ENCODE peak calls at places on chromosomes 2 and 18, in ten cellular contexts. One of them, this sample, is unnamed.

GRCh38 chr2:20378891-20379519 is 28.4 kb upstream of the PUM2 start:
- DNase-seq in HepG2: peak
- DNase-seq in neural progenitor cell: peak
- DNase-seq in breast epithelium: peak
- DNase-seq in activated T-cell treated with anti-CD3 and anti-CD28 coated beads for 48 hours: no peak
- DNase-seq in NCI-H1048: no peak
- DNase-seq in HEK293T: peak
- DNase-seq in NCI-H1092: peak
- DNase-seq in spleen: peak
- DNase-seq in tibial nerve: peak
- DNase-seq in this sample: peak

GRCh38 chr2:121689356-121689755 is 40.1 kb upstream of the CLASP1 start:
- DNase-seq in HepG2: peak
- DNase-seq in neural progenitor cell: no peak
- DNase-seq in breast epithelium: no peak
- DNase-seq in activated T-cell treated with anti-CD3 and anti-CD28 coated beads for 48 hours: no peak
- DNase-seq in NCI-H1048: no peak
- DNase-seq in HEK293T: peak
- DNase-seq in NCI-H1092: peak
- DNase-seq in spleen: no peak
- DNase-seq in tibial nerve: no peak
- DNase-seq in this sample: peak

GRCh38 chr2:208033701-208034502 is 8.6 kb upstream of the PLEKHM3 start:
- DNase-seq in HepG2: peak
- DNase-seq in neural progenitor cell: peak
- DNase-seq in breast epithelium: no peak
- DNase-seq in activated T-cell treated with anti-CD3 and anti-CD28 coated beads for 48 hours: no peak
- DNase-seq in NCI-H1048: no peak
- DNase-seq in HEK293T: peak
- DNase-seq in NCI-H1092: peak
- DNase-seq in spleen: no peak
- DNase-seq in tibial nerve: no peak
- DNase-seq in this sample: peak

GRCh38 chr2:45255568-45255967 is 246.3 kb upstream of the SIX2 start:
- DNase-seq in HepG2: no peak
- DNase-seq in neural progenitor cell: no peak
- DNase-seq in breast epithelium: no peak
- DNase-seq in activated T-cell treated with anti-CD3 and anti-CD28 coated beads for 48 hours: no peak
- DNase-seq in NCI-H1048: no peak
- DNase-seq in HEK293T: no peak
- DNase-seq in NCI-H1092: no peak
- DNase-seq in spleen: no peak
- DNase-seq in tibial nerve: no peak
- DNase-seq in this sample: no peak

GRCh38 chr18:79918089-79919011 is 33.1 kb downstream of the SLC66A2 start:
- DNase-seq in HepG2: no peak
- DNase-seq in neural progenitor cell: no peak
- DNase-seq in breast epithelium: no peak
- DNase-seq in activated T-cell treated with anti-CD3 and anti-CD28 coated beads for 48 hours: no peak
- DNase-seq in NCI-H1048: no peak
- DNase-seq in HEK293T: no peak
- DNase-seq in NCI-H1092: no peak
- DNase-seq in spleen: peak
- DNase-seq in tibial nerve: no peak
- DNase-seq in this sample: no peak

GRCh38 chr2:8805278-8806045 is 32.0 kb downstream of the KIDINS220 start:
- DNase-seq in HepG2: no peak
- DNase-seq in neural progenitor cell: no peak
- DNase-seq in breast epithelium: no peak
- DNase-seq in activated T-cell treated with anti-CD3 and anti-CD28 coated beads for 48 hours: no peak
- DNase-seq in NCI-H1048: no peak
- DNase-seq in HEK293T: no peak
- DNase-seq in NCI-H1092: no peak
- DNase-seq in spleen: no peak
- DNase-seq in tibial nerve: no peak
- DNase-seq in this sample: no peak

GRCh38 chr18:61765097-61765496 is 127.7 kb downstream of the RNF152 start:
- DNase-seq in HepG2: no peak
- DNase-seq in neural progenitor cell: peak
- DNase-seq in breast epithelium: no peak
- DNase-seq in activated T-cell treated with anti-CD3 and anti-CD28 coated beads for 48 hours: no peak
- DNase-seq in NCI-H1048: no peak
- DNase-seq in HEK293T: no peak
- DNase-seq in NCI-H1092: no peak
- DNase-seq in spleen: no peak
- DNase-seq in tibial nerve: no peak
- DNase-seq in this sample: no peak

GRCh38 chr18:41077076-41077475 is 878.0 kb upstream of the PIK3C3 start:
- DNase-seq in HepG2: no peak
- DNase-seq in neural progenitor cell: no peak
- DNase-seq in breast epithelium: no peak
- DNase-seq in activated T-cell treated with anti-CD3 and anti-CD28 coated beads for 48 hours: no peak
- DNase-seq in NCI-H1048: no peak
- DNase-seq in HEK293T: no peak
- DNase-seq in NCI-H1092: no peak
- DNase-seq in spleen: no peak
- DNase-seq in tibial nerve: no peak
- DNase-seq in this sample: no peak

GRCh38 chr18:21598726-21599584 is 1.5 kb downstream of the ESCO1 start:
- DNase-seq in HepG2: peak
- DNase-seq in neural progenitor cell: no peak
- DNase-seq in breast epithelium: no peak
- DNase-seq in activated T-cell treated with anti-CD3 and anti-CD28 coated beads for 48 hours: no peak
- DNase-seq in NCI-H1048: no peak
- DNase-seq in HEK293T: peak
- DNase-seq in NCI-H1092: no peak
- DNase-seq in spleen: peak
- DNase-seq in tibial nerve: no peak
- DNase-seq in this sample: no peak

GRCh38 chr2:20523053-20523452 is 76.2 kb downstream of the RHOB start:
- DNase-seq in HepG2: no peak
- DNase-seq in neural progenitor cell: no peak
- DNase-seq in breast epithelium: no peak
- DNase-seq in activated T-cell treated with anti-CD3 and anti-CD28 coated beads for 48 hours: no peak
- DNase-seq in NCI-H1048: no peak
- DNase-seq in HEK293T: no peak
- DNase-seq in NCI-H1092: no peak
- DNase-seq in spleen: no peak
- DNase-seq in tibial nerve: peak
- DNase-seq in this sample: no peak

GRCh38 chr2:237012577-237013237 is 73.0 kb upstream of the COPS8 start:
- DNase-seq in HepG2: no peak
- DNase-seq in neural progenitor cell: no peak
- DNase-seq in breast epithelium: no peak
- DNase-seq in activated T-cell treated with anti-CD3 and anti-CD28 coated beads for 48 hours: no peak
- DNase-seq in NCI-H1048: no peak
- DNase-seq in HEK293T: no peak
- DNase-seq in NCI-H1092: no peak
- DNase-seq in spleen: no peak
- DNase-seq in tibial nerve: no peak
- DNase-seq in this sample: no peak

GRCh38 chr2:70716131-70716766 is 51.8 kb downstream of the ADD2 start:
- DNase-seq in HepG2: no peak
- DNase-seq in neural progenitor cell: no peak
- DNase-seq in breast epithelium: no peak
- DNase-seq in activated T-cell treated with anti-CD3 and anti-CD28 coated beads for 48 hours: no peak
- DNase-seq in NCI-H1048: no peak
- DNase-seq in HEK293T: no peak
- DNase-seq in NCI-H1092: peak
- DNase-seq in spleen: no peak
- DNase-seq in tibial nerve: no peak
- DNase-seq in this sample: peak

GRCh38 chr2:237497820-237498128 is 10.7 kb downstream of the MLPH start:
- DNase-seq in HepG2: no peak
- DNase-seq in neural progenitor cell: no peak
- DNase-seq in breast epithelium: no peak
- DNase-seq in activated T-cell treated with anti-CD3 and anti-CD28 coated beads for 48 hours: no peak
- DNase-seq in NCI-H1048: no peak
- DNase-seq in HEK293T: no peak
- DNase-seq in NCI-H1092: no peak
- DNase-seq in spleen: peak
- DNase-seq in tibial nerve: peak
- DNase-seq in this sample: no peak

GRCh38 chr2:45964945-45965344 is 313.5 kb downstream of the PRKCE start:
- DNase-seq in HepG2: no peak
- DNase-seq in neural progenitor cell: no peak
- DNase-seq in breast epithelium: no peak
- DNase-seq in activated T-cell treated with anti-CD3 and anti-CD28 coated beads for 48 hours: no peak
- DNase-seq in NCI-H1048: no peak
- DNase-seq in HEK293T: no peak
- DNase-seq in NCI-H1092: no peak
- DNase-seq in spleen: no peak
- DNase-seq in tibial nerve: no peak
- DNase-seq in this sample: no peak

GRCh38 chr2:146374505-146374904 is 1470.3 kb upstream of the ACVR2A start:
- DNase-seq in HepG2: no peak
- DNase-seq in neural progenitor cell: no peak
- DNase-seq in breast epithelium: no peak
- DNase-seq in activated T-cell treated with anti-CD3 and anti-CD28 coated beads for 48 hours: no peak
- DNase-seq in NCI-H1048: no peak
- DNase-seq in HEK293T: no peak
- DNase-seq in NCI-H1092: no peak
- DNase-seq in spleen: no peak
- DNase-seq in tibial nerve: no peak
- DNase-seq in this sample: no peak

GRCh38 chr2:29322011-29322410 is 206.8 kb downstream of the CLIP4 start:
- DNase-seq in HepG2: no peak
- DNase-seq in neural progenitor cell: no peak
- DNase-seq in breast epithelium: no peak
- DNase-seq in activated T-cell treated with anti-CD3 and anti-CD28 coated beads for 48 hours: peak
- DNase-seq in NCI-H1048: no peak
- DNase-seq in HEK293T: no peak
- DNase-seq in NCI-H1092: no peak
- DNase-seq in spleen: no peak
- DNase-seq in tibial nerve: no peak
- DNase-seq in this sample: no peak